ENCODE peak calls at places on chromosomes 13 and 19, in four cellular contexts. One of them, this sample, is unnamed.

GRCh38 chr13:110064022-110064421 is 242.9 kb downstream of the COL4A1 start:
- DNase-seq in neural crest cell: no peak
- DNase-seq in foreskin fibroblast: no peak
- DNase-seq in tibial nerve: no peak
- DNase-seq in this sample: no peak

GRCh38 chr19:15330801-15331418 is 1.4 kb downstream of the BRD4 start:
- DNase-seq in foreskin fibroblast: peak
- DNase-seq in tibial nerve: no peak
- DNase-seq in neural crest cell: no peak
- DNase-seq in this sample: no peak

GRCh38 chr13:110340812-110341444 is 33.8 kb downstream of the COL4A2 start:
- DNase-seq in tibial nerve: peak
- DNase-seq in foreskin fibroblast: peak
- DNase-seq in neural crest cell: no peak
- DNase-seq in this sample: peak

GRCh38 chr19:11942008-11942842 is 17.3 kb downstream of the ZNF700 start:
- DNase-seq in neural crest cell: no peak
- DNase-seq in tibial nerve: no peak
- DNase-seq in foreskin fibroblast: no peak
- DNase-seq in this sample: no peak

GRCh38 chr13:29859971-29860370 is 9.6 kb upstream of the UBL3 start:
- DNase-seq in foreskin fibroblast: peak
- DNase-seq in neural crest cell: no peak
- DNase-seq in tibial nerve: no peak
- DNase-seq in this sample: no peak

GRCh38 chr19:7506385-7507328 is 9.2 kb upstream of the ZNF358 start:
- DNase-seq in tibial nerve: peak
- DNase-seq in foreskin fibroblast: peak
- DNase-seq in neural crest cell: peak
- DNase-seq in this sample: no peak

GRCh38 chr19:39539165-39539518 is 819 bp downstream of the EID2 start:
- DNase-seq in foreskin fibroblast: no peak
- DNase-seq in neural crest cell: no peak
- DNase-seq in tibial nerve: no peak
- DNase-seq in this sample: no peak

GRCh38 chr19:7590256-7590655 is 5.4 kb upstream of the CAMSAP3 start:
- DNase-seq in foreskin fibroblast: no peak
- DNase-seq in tibial nerve: no peak
- DNase-seq in neural crest cell: no peak
- DNase-seq in this sample: no peak

GRCh38 chr19:46925548-46925950 is 64.8 kb downstream of the ARHGAP35 start:
- DNase-seq in tibial nerve: no peak
- DNase-seq in foreskin fibroblast: no peak
- DNase-seq in neural crest cell: no peak
- DNase-seq in this sample: no peak

GRCh38 chr13:101449971-101450748 is 2.3 kb upstream of the ITGBL1 start:
- DNase-seq in neural crest cell: no peak
- DNase-seq in foreskin fibroblast: peak
- DNase-seq in tibial nerve: no peak
- DNase-seq in this sample: no peak

GRCh38 chr13:108948269-108948671 is 318.9 kb downstream of the MYO16 start:
- DNase-seq in foreskin fibroblast: peak
- DNase-seq in tibial nerve: no peak
- DNase-seq in neural crest cell: no peak
- DNase-seq in this sample: no peak

GRCh38 chr13:86960876-86961275 is 710.3 kb upstream of the SLITRK5 start:
- DNase-seq in tibial nerve: no peak
- DNase-seq in neural crest cell: no peak
- DNase-seq in foreskin fibroblast: no peak
- DNase-seq in this sample: no peak

GRCh38 chr13:34037636-34038325 is 219.8 kb downstream of the RFC3 start:
- DNase-seq in tibial nerve: no peak
- DNase-seq in foreskin fibroblast: peak
- DNase-seq in neural crest cell: no peak
- DNase-seq in this sample: no peak

GRCh38 chr13:114096031-114096485 is 36.4 kb downstream of the RASA3 start:
- DNase-seq in neural crest cell: no peak
- DNase-seq in foreskin fibroblast: no peak
- DNase-seq in tibial nerve: no peak
- DNase-seq in this sample: peak

GRCh38 chr19:45485301-45486077 is 11.4 kb downstream of the RTN2 start:
- DNase-seq in foreskin fibroblast: peak
- DNase-seq in tibial nerve: peak
- DNase-seq in neural crest cell: peak
- DNase-seq in this sample: peak

GRCh38 chr19:35754365-35755139 is 2.3 kb downstream of the HSPB6 start:
- DNase-seq in tibial nerve: no peak
- DNase-seq in neural crest cell: no peak
- DNase-seq in foreskin fibroblast: peak
- DNase-seq in this sample: no peak

GRCh38 chr19:49017666-49018351 is 918 bp upstream of the LHB start:
- DNase-seq in foreskin fibroblast: peak
- DNase-seq in neural crest cell: peak
- DNase-seq in tibial nerve: no peak
- DNase-seq in this sample: no peak

GRCh38 chr19:42468273-42468796 is 25.6 kb upstream of the CXCL17 start:
- DNase-seq in foreskin fibroblast: peak
- DNase-seq in neural crest cell: no peak
- DNase-seq in tibial nerve: no peak
- DNase-seq in this sample: no peak

GRCh38 chr13:106110241-106110855 is 425.1 kb downstream of the EFNB2 start:
- DNase-seq in foreskin fibroblast: no peak
- DNase-seq in neural crest cell: no peak
- DNase-seq in tibial nerve: no peak
- DNase-seq in this sample: no peak
- TF ChIP-seq CTCF in foreskin fibroblast: no peak
- TF ChIP-seq CTCF in neural crest cell: no peak
- TF ChIP-seq CTCF in tibial nerve: no peak
- TF ChIP-seq CTCF in this sample: no peak

GRCh38 chr13:99500839-99501134 is 485 bp upstream of the TM9SF2 start:
- DNase-seq in tibial nerve: no peak
- DNase-seq in neural crest cell: no peak
- DNase-seq in foreskin fibroblast: no peak
- DNase-seq in this sample: no peak

GRCh38 chr13:99495478-99496321 is 5.6 kb upstream of the TM9SF2 start:
- DNase-seq in foreskin fibroblast: no peak
- DNase-seq in tibial nerve: no peak
- DNase-seq in neural crest cell: no peak
- DNase-seq in this sample: no peak

GRCh38 chr13:99501135-99501951 is at the start of gene TM9SF2:
- DNase-seq in tibial nerve: peak
- DNase-seq in neural crest cell: peak
- DNase-seq in foreskin fibroblast: peak
- DNase-seq in this sample: peak

GRCh38 chr13:99496322-99497142 is 4.7 kb upstream of the TM9SF2 start:
- DNase-seq in neural crest cell: no peak
- DNase-seq in foreskin fibroblast: peak
- DNase-seq in tibial nerve: peak
- DNase-seq in this sample: no peak

DNA sequence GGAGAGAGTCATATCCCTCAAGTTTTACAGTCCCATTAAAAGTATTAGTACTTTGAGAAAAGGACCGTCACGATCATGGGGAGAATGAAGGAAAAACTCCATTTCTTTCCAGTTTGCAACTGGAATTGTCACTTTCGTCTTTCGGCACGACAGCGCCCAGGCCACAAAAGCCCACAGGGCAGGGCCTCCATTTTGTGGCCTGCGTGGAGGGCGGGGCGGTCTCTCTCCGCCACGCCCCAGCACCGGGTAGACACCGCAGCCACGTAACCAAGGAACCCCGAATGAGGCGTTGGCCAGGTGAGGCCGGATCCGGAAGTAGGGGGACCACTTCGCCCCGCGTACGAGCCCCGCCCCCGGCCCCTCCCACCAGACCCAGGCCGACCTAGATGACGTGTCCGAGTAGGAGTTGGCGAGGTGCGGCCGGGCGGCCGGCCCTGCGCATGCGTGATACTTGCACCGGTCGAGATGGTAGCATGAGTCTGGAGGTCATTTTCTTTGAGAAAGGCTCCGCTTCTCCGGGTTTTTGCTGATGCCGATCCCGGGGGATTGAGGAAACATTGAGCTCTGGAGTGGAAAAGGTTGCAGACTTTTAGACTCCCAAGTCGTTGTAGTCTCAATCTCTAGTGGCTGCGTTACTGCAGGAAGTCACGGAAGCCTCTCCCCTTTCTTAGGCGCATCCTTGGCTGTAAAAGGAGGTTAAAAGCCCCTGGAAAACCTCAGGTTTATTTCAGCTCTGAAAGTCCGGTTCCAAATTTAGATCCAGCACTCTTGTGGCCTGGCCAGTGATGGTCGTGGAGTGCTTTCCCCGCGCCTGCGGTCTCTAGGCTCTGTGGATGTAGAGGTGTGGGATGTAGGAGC is 2.7 kb upstream of the TM9SF2 start:
- DNase-seq in tibial nerve: peak
- DNase-seq in foreskin fibroblast: peak
- DNase-seq in neural crest cell: peak
- DNase-seq in this sample: peak
- TF ChIP-seq CTCF in tibial nerve: peak
- TF ChIP-seq CTCF in foreskin fibroblast: no peak
- TF ChIP-seq CTCF in neural crest cell: no peak
- TF ChIP-seq CTCF in this sample: no peak

DNA sequence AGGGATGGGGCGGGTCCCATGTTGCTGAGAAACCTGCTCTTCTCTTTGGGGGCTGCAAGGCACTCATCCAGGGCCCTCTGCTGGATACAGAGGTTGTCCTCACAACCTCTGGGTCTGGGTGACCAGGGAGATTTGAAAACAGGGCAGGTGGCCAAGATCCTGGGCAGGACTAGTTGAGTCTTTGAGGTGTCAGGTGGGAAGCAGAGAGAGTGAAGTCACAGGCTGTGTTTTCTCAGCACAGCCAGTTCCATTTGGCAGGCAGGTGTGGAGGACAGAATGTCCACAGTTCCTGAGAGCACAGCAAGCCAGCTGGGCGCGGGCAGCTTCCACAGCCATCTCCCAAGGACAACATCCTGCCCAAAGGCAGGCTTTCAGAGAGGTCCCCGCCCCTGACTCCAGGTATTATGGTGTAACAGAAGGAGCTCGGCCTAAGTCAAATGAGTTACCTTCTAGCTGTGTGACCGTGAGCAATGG is 118.8 kb downstream of the NUFIP1 start:
- DNase-seq in neural crest cell: no peak
- DNase-seq in foreskin fibroblast: no peak
- DNase-seq in tibial nerve: peak
- DNase-seq in this sample: no peak
- TF ChIP-seq CTCF in neural crest cell: no peak
- TF ChIP-seq CTCF in foreskin fibroblast: no peak
- TF ChIP-seq CTCF in tibial nerve: no peak
- TF ChIP-seq CTCF in this sample: no peak

GRCh38 chr13:23709521-23709920 is 139.3 kb downstream of the TNFRSF19 start:
- DNase-seq in tibial nerve: no peak
- DNase-seq in foreskin fibroblast: peak
- DNase-seq in neural crest cell: no peak
- DNase-seq in this sample: no peak
- TF ChIP-seq CTCF in tibial nerve: no peak
- TF ChIP-seq CTCF in foreskin fibroblast: no peak
- TF ChIP-seq CTCF in neural crest cell: no peak
- TF ChIP-seq CTCF in this sample: no peak

GRCh38 chr13:36115306-36115705 is 15.9 kb downstream of the DCLK1 start:
- DNase-seq in tibial nerve: no peak
- DNase-seq in neural crest cell: no peak
- DNase-seq in foreskin fibroblast: no peak
- DNase-seq in this sample: no peak
- TF ChIP-seq CTCF in tibial nerve: no peak
- TF ChIP-seq CTCF in neural crest cell: no peak
- TF ChIP-seq CTCF in foreskin fibroblast: no peak
- TF ChIP-seq CTCF in this sample: no peak

DNA sequence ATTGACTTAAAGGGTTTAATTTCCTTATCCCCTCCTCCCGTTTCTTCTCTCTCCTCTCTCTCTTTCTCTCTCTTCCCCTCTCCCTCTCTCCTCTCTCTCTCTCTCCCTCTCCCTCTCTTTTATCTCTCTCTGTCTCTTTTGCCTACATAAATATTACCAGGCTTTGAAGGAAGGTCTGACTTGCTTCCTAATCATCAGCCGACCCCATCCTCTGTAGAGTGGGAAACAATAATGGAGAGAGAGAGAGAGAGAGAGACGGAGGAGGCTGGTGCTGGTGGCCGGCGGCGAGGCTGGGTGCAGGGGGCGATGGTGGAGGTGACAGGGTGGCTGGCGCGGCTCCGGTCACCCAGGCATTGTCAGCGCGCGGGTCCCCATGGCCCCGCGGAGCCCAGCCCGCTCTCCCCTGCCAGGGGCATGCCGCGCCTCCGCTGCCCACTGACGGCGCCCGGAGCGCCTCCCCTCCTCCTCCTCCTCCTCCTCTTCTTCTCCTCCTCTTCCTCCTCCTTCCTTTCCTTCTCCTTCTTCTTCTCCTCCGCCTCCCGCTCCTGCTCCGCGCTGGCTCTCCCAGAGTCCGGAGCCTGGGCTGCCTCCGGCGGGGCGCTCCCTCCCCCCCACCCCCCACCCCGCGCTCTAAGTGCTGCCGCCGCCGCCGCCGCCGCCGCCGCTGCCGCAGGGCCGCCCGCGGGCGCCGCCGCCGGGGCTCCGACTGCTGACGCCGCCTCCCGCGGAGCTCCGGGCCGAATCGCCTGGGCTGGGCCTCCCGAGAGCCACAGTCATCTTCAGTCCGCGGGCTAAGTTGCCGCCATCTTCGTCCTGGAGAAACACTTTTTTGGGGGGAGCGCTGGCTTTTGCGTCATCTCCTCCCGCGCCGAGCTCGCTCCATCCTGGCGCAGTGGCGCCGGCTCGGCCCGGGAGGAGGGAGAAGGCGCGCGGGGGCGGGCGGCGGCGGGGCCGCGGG is 348.4 kb downstream of the LIG4 start:
- DNase-seq in tibial nerve: no peak
- DNase-seq in foreskin fibroblast: peak
- DNase-seq in neural crest cell: peak
- DNase-seq in this sample: no peak
- TF ChIP-seq CTCF in tibial nerve: no peak
- TF ChIP-seq CTCF in foreskin fibroblast: no peak
- TF ChIP-seq CTCF in neural crest cell: no peak
- TF ChIP-seq CTCF in this sample: no peak

This sample was measured in omental fat pad.